ENCODE peak calls at places on chromosome 4, in seven cellular contexts. E is psoas muscle, U is cardiac muscle cell, D is right atrium auricular region, R is ascending aorta, Q is sigmoid colon, L is heart right ventricle. B is an unnamed sample.

GRCh38 chr4:126207892-126208291 is 893.1 kb downstream of the FAT4 start:
- DNase-seq in Q (no peak), E (no peak), D (no peak), U (no peak), R (no peak), L (no peak), B (no peak)

GRCh38 chr4:164204434-164204833 is 549.5 kb upstream of the SMIM31 start:
- DNase-seq in U (peak), L (no peak), R (no peak), E (no peak), Q (no peak), D (no peak), B (peak)

GRCh38 chr4:76747613-76748012 is 150.3 kb downstream of the SOWAHB start:
- DNase-seq in U (no peak), Q (no peak), R (no peak), L (no peak), E (no peak), D (no peak), B (no peak)

GRCh38 chr4:48483777-48484493 is 792 bp downstream of the SLC10A4 start:
- DNase-seq in E (peak), U (no peak), L (no peak), D (no peak), R (no peak), Q (no peak), B (peak)

GRCh38 chr4:37717575-37717974 is 31.4 kb upstream of the RELL1 start:
- DNase-seq in D (no peak), E (no peak), Q (no peak), R (no peak), L (no peak), U (no peak), B (no peak)

GRCh38 chr4:119041951-119042560 is 93.6 kb upstream of the MYOZ2 start:
- DNase-seq in U (peak), Q (peak), E (no peak), R (no peak), L (peak), D (peak), B (peak)

GRCh38 chr4:21869978-21870745 is 78.4 kb downstream of the KCNIP4 start:
- DNase-seq in D (no peak), R (no peak), U (no peak), Q (no peak), E (no peak), L (no peak), B (no peak)

GRCh38 chr4:66187175-66187720 is 517.0 kb upstream of the EPHA5 start:
- DNase-seq in Q (peak), L (no peak), E (no peak), D (no peak), R (no peak), U (no peak), B (no peak)

GRCh38 chr4:120314969-120315368 is 248.3 kb upstream of the MAD2L1 start:
- DNase-seq in E (no peak), R (no peak), U (no peak), D (no peak), Q (no peak), L (no peak), B (no peak)

GRCh38 chr4:149441338-149441737 is 374.3 kb downstream of the IQCM start:
- DNase-seq in L (no peak), Q (no peak), D (no peak), R (no peak), U (no peak), E (no peak), B (no peak)

GRCh38 chr4:26763649-26764048 is 97.0 kb upstream of the STIM2 start:
- DNase-seq in L (no peak), U (no peak), Q (no peak), R (no peak), D (no peak), E (no peak), B (no peak)

GRCh38 chr4:26069218-26069617 is 155.2 kb downstream of the SMIM20 start:
- DNase-seq in U (peak), Q (no peak), R (no peak), L (no peak), D (no peak), E (no peak), B (peak)

GRCh38 chr4:48329976-48330375 is 11.4 kb upstream of the SLAIN2 start:
- DNase-seq in R (no peak), D (no peak), L (no peak), U (no peak), Q (no peak), E (no peak), B (no peak)

GRCh38 chr4:15003441-15003890 is 1.2 kb downstream of the CPEB2 start:
- DNase-seq in Q (peak), U (peak), D (no peak), R (no peak), E (peak), L (peak), B (peak)

GRCh38 chr4:166662266-166662843 is 571.9 kb downstream of the SPOCK3 start:
- DNase-seq in U (no peak), E (no peak), D (no peak), Q (no peak), L (no peak), R (no peak), B (no peak)

GRCh38 chr4:138222041-138222440 is 20.1 kb downstream of the SLC7A11 start:
- DNase-seq in E (no peak), L (no peak), Q (no peak), U (no peak), D (no peak), R (no peak), B (no peak)

GRCh38 chr4:143071351-143071750 is 113.4 kb upstream of the USP38 start:
- DNase-seq in L (no peak), D (no peak), E (no peak), Q (no peak), U (no peak), R (no peak), B (no peak)

GRCh38 chr4:24753519-24753918 is 41.9 kb upstream of the SOD3 start:
- DNase-seq in E (no peak), D (no peak), L (no peak), Q (no peak), U (no peak), R (no peak), B (no peak)

GRCh38 chr4:82638479-82638878 is 76.7 kb upstream of the TMEM150C start:
- DNase-seq in Q (no peak), L (no peak), U (no peak), R (no peak), E (no peak), D (no peak), B (no peak)

GRCh38 chr4:67928547-67928946 is 34.7 kb downstream of the TMPRSS11A start:
- DNase-seq in E (no peak), U (peak), D (no peak), L (no peak), R (no peak), Q (no peak), B (no peak)

GRCh38 chr4:186297013-186297645 is 31.1 kb downstream of the F11 start:
- DNase-seq in Q (no peak), L (no peak), E (no peak), U (peak), R (no peak), D (no peak), B (peak)

GRCh38 chr4:41874398-41874797 is 60.8 kb upstream of the TMEM33 start:
- DNase-seq in L (no peak), E (no peak), R (no peak), D (no peak), Q (no peak), U (no peak), B (no peak)

GRCh38 chr4:55258152-55258863 is 87.7 kb upstream of the SRD5A3 start:
- DNase-seq in R (no peak), L (no peak), E (no peak), U (no peak), D (no peak), Q (no peak), B (no peak)

GRCh38 chr4:88441696-88442095 is 15.2 kb upstream of the HERC5 start:
- DNase-seq in L (no peak), R (no peak), D (no peak), U (no peak), Q (no peak), E (no peak), B (no peak)

GRCh38 chr4:16125571-16126445 is 42.0 kb upstream of the PROM1 start:
- DNase-seq in D (no peak), Q (no peak), E (no peak), R (no peak), U (no peak), L (no peak), B (peak)

GRCh38 chr4:53507671-53508286 is 83.5 kb downstream of the LNX1 start:
- DNase-seq in L (peak), D (peak), U (no peak), E (peak), Q (peak), R (peak), B (no peak)

GRCh38 chr4:156512622-156513021 is 459.0 kb downstream of the PDGFC start:
- DNase-seq in U (peak), D (no peak), E (no peak), R (no peak), Q (no peak), L (no peak), B (no peak)

GRCh38 chr4:48141048-48141447 is 7.0 kb upstream of the TXK start:
- DNase-seq in L (no peak), Q (no peak), E (no peak), U (peak), D (no peak), R (no peak), B (peak)

GRCh38 chr4:37446016-37446415 is 201.5 kb downstream of the NWD2 start:
- DNase-seq in L (no peak), R (no peak), U (no peak), E (no peak), Q (no peak), D (no peak), B (no peak)

GRCh38 chr4:76504613-76505465 is 69.8 kb downstream of the SHROOM3 start:
- DNase-seq in L (no peak), U (peak), Q (no peak), E (no peak), R (no peak), D (no peak), B (peak)

GRCh38 chr4:185559913-185560281 is 24.6 kb upstream of the PDLIM3 start:
- DNase-seq in Q (no peak), R (peak), E (peak), U (no peak), L (no peak), D (no peak), B (no peak)

GRCh38 chr4:136025540-136025939 is 1506.8 kb downstream of the PCDH18 start:
- DNase-seq in L (no peak), D (no peak), R (no peak), E (no peak), U (no peak), Q (no peak), B (peak)

GRCh38 chr4:77960367-77960766 is 96.8 kb upstream of the FRAS1 start:
- DNase-seq in Q (no peak), U (no peak), E (no peak), R (no peak), L (no peak), D (no peak), B (no peak)

GRCh38 chr4:187270154-187270553 is 546.5 kb upstream of the FAT1 start:
- DNase-seq in U (no peak), R (no peak), L (no peak), D (no peak), E (no peak), Q (no peak), B (no peak)

GRCh38 chr4:60216752-60217151 is 983.4 kb upstream of the ADGRL3 start:
- DNase-seq in Q (no peak), D (no peak), E (no peak), L (no peak), U (no peak), R (no peak), B (no peak)

GRCh38 chr4:133581971-133582619 is 433.0 kb downstream of the PCDH10 start:
- DNase-seq in L (no peak), D (no peak), Q (no peak), R (no peak), E (no peak), U (no peak), B (no peak)

GRCh38 chr4:5728451-5728850 is 17.4 kb downstream of the EVC start:
- DNase-seq in U (no peak), L (no peak), E (no peak), D (no peak), Q (no peak), R (no peak), B (no peak)

GRCh38 chr4:108203377-108203776 is 34.6 kb upstream of the LEF1 start:
- DNase-seq in U (no peak), D (no peak), L (no peak), R (no peak), E (no peak), Q (no peak), B (no peak)

GRCh38 chr4:185890196-185890595 is 78.2 kb upstream of the SORBS2 start:
- DNase-seq in U (no peak), L (no peak), E (no peak), R (no peak), D (no peak), Q (no peak), B (no peak)

GRCh38 chr4:5708171-5708828 is at the start of gene EVC2:
- DNase-seq in D (peak), R (no peak), E (peak), U (peak), L (peak), Q (peak), B (peak)

DNA sequence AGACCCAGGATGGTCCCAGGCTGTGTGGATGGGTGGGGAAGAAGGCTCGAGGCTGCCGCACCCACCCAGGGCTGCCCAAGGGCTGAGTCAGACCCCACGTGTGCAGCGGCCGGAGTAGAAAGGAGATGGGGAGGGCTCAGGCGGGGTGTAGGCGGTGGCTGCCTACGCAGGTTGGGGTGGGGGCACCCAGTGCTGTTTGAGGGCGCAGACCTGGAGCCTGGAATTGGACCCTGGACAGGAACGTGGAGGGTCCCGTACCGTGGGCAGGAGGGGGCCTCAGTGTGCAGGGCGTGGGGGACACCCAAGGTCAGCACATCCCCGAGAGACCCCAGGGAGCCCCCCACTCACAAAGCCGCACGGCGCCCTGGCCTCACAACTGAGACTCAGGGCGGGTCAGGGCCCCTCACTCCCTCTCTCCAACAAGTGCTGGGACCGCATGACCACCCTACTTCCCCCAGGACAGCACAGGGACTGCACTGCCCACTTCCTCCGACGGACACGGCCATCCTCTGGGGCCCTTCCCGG is 79.9 kb downstream of the FAM53A start:
- DNase-seq in U (no peak), E (peak), R (no peak), L (no peak), D (no peak), Q (peak), B (no peak)
- H3K27ac ChIP-seq in U (no peak), E (no peak), R (no peak), L (no peak), D (no peak), Q (no peak), B (no peak)

DNA sequence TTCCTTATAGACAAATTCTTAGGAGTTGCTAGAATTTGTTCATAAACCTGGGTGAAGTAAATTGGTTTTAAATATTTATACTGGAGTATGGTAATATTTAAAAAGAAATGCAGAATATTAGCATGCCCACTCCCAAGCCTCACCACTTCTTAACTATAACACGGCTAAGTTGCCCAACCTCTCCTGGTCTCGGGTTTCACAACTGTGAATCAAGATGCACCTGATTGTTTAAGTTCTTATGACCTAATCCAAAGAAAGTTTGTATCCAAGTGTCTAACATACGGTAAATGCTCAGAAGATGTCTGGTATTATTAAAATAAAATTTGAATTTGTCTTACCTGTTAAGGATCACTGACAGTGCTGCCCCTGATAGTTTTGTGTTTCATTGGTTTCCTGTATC is 56.7 kb upstream of the CLNK start:
- DNase-seq in U (no peak), R (no peak), D (no peak), Q (no peak), L (no peak), E (no peak), B (no peak)
- H3K27ac ChIP-seq in U (no peak), R (no peak), D (no peak), Q (no peak), L (no peak), E (no peak), B (no peak)

GRCh38 chr4:71261633-71262121 is 77.1 kb upstream of the SLC4A4 start:
- DNase-seq in Q (no peak), U (peak), E (no peak), R (no peak), D (no peak), L (no peak), B (no peak)

GRCh38 chr4:71262161-71262560 is 76.7 kb upstream of the SLC4A4 start:
- DNase-seq in U (peak), R (no peak), Q (no peak), E (no peak), L (no peak), D (no peak), B (no peak)

GRCh38 chr4:71260544-71260943 is 78.3 kb upstream of the SLC4A4 start:
- DNase-seq in U (no peak), L (no peak), D (no peak), E (no peak), R (no peak), Q (no peak), B (no peak)

GRCh38 chr4:71259911-71260331 is 78.9 kb upstream of the SLC4A4 start:
- DNase-seq in L (peak), R (no peak), U (no peak), Q (no peak), E (no peak), D (no peak), B (no peak)

DNA sequence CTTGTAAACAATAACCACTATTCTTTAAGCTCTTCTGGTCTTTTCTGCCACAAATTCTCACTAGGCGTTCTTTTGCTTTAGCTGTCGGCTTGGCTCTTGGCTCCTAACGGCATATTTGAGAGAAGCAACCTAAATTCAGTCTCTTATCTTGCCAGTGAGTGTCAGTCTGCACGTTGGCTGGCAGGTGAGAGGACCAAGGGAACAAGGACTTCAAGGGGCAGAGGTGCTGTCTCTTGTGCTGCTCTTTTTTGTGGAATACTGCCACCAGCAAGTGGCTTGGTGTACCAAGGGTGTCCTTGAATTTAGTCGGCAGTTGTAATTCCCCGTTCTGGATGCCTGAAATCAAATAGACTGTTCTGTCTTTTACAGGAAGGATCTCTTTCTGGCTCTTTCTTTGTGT is 77.8 kb upstream of the SLC4A4 start:
- DNase-seq in L (peak), R (no peak), D (no peak), U (no peak), E (no peak), Q (no peak), B (no peak)
- H3K27ac ChIP-seq in L (peak), R (no peak), D (peak), U (peak), E (peak), Q (no peak), B (peak)

GRCh38 chr4:9691221-9692065 is 90.0 kb upstream of the DRD5 start:
- DNase-seq in Q (peak), U (peak), L (peak), R (peak), D (peak), E (peak), B (peak)
- H3K27ac ChIP-seq in Q (peak), U (peak), L (peak), R (peak), D (peak), E (peak), B (no peak)

GRCh38 chr4:80073362-80074008 is 456 bp upstream of the ANTXR2 start:
- DNase-seq in U (no peak), R (no peak), D (no peak), Q (no peak), E (no peak), L (no peak), B (no peak)
- H3K27ac ChIP-seq in U (peak), R (peak), D (peak), Q (peak), E (peak), L (peak), B (no peak)